ENCODE peak calls at places on chromosomes 7 and 10, in four cellular contexts. One of them, this sample, is unnamed.

GRCh38 chr7:157419030-157419293 is 82.2 kb downstream of the DNAJB6 start:
- DNase-seq in A549: no peak
- DNase-seq in IMR-90: no peak
- DNase-seq in K562: no peak
- DNase-seq in this sample: no peak

GRCh38 chr10:11170993-11171416 is 153.3 kb downstream of the CELF2 start:
- DNase-seq in K562: no peak
- DNase-seq in A549: no peak
- DNase-seq in IMR-90: no peak
- DNase-seq in this sample: no peak

GRCh38 chr10:125081931-125082330 is 78.4 kb downstream of the CTBP2 start:
- DNase-seq in A549: no peak
- DNase-seq in IMR-90: no peak
- DNase-seq in K562: no peak
- DNase-seq in this sample: no peak

GRCh38 chr10:37384923-37385322 is 259.5 kb downstream of the ANKRD30A start:
- DNase-seq in A549: no peak
- DNase-seq in K562: no peak
- DNase-seq in IMR-90: no peak
- DNase-seq in this sample: no peak

GRCh38 chr10:132808247-132808567 is 22.3 kb upstream of the NKX6-2 start:
- DNase-seq in IMR-90: no peak
- DNase-seq in A549: no peak
- DNase-seq in K562: no peak
- DNase-seq in this sample: no peak

GRCh38 chr7:119935418-119936025 is 337.5 kb upstream of the KCND2 start:
- DNase-seq in A549: peak; percentile 36
- DNase-seq in IMR-90: peak; percentile 62
- DNase-seq in K562: no peak
- DNase-seq in this sample: peak; percentile 5

GRCh38 chr7:138226001-138226476 is 149.8 kb downstream of the AKR1D1 start:
- DNase-seq in K562: no peak
- DNase-seq in IMR-90: no peak
- DNase-seq in A549: no peak
- DNase-seq in this sample: no peak

GRCh38 chr10:9160275-9160674 is 1105.8 kb downstream of the GATA3 start:
- DNase-seq in A549: no peak
- DNase-seq in IMR-90: no peak
- DNase-seq in K562: no peak
- DNase-seq in this sample: no peak

GRCh38 chr7:70040971-70041766 is 442.9 kb downstream of the AUTS2 start:
- DNase-seq in A549: peak; percentile 15
- DNase-seq in K562: no peak
- DNase-seq in IMR-90: no peak
- DNase-seq in this sample: no peak

GRCh38 chr7:101804642-101805401 is 12.6 kb upstream of the CUX1 start:
- DNase-seq in K562: peak; percentile 63
- DNase-seq in A549: peak; percentile 29
- DNase-seq in IMR-90: no peak
- DNase-seq in this sample: peak; percentile 57

GRCh38 chr7:76165106-76165972 is 36.4 kb upstream of the SRRM3 start:
- DNase-seq in K562: no peak
- DNase-seq in IMR-90: no peak
- DNase-seq in A549: no peak
- DNase-seq in this sample: no peak

GRCh38 chr7:28802450-28802849 is 155.7 kb downstream of the TRIL start:
- DNase-seq in A549: no peak
- DNase-seq in IMR-90: no peak
- DNase-seq in K562: no peak
- DNase-seq in this sample: no peak

GRCh38 chr10:119425102-119425880 is 117.2 kb downstream of the RGS10 start:
- DNase-seq in IMR-90: no peak
- DNase-seq in K562: no peak
- DNase-seq in A549: no peak
- DNase-seq in this sample: no peak

GRCh38 chr10:103884681-103885139 is 29.3 kb upstream of the SH3PXD2A start:
- DNase-seq in IMR-90: peak; percentile 60
- DNase-seq in A549: peak; percentile 58
- DNase-seq in K562: peak; percentile 54
- DNase-seq in this sample: peak; percentile 81

GRCh38 chr10:47311193-47311899 is 10.9 kb upstream of the GDF2 start:
- DNase-seq in A549: peak; percentile 9
- DNase-seq in IMR-90: no peak
- DNase-seq in K562: peak; percentile 58
- DNase-seq in this sample: no peak

GRCh38 chr7:151438864-151439601 is 908 bp downstream of the CRYGN start:
- DNase-seq in K562: no peak
- DNase-seq in IMR-90: no peak
- DNase-seq in A549: no peak
- DNase-seq in this sample: no peak

GRCh38 chr7:100130608-100131453 is 4.1 kb downstream of the MBLAC1 start:
- DNase-seq in A549: peak; percentile 63
- DNase-seq in K562: peak; percentile 89
- DNase-seq in IMR-90: peak; percentile 27
- DNase-seq in this sample: peak; percentile 77
- TF ChIP-seq BHLHE40 in A549: no peak
- TF ChIP-seq BHLHE40 in K562: peak; percentile 33
- TF ChIP-seq BHLHE40 in IMR-90: no peak
- TF ChIP-seq BHLHE40 in this sample: no peak

DNA sequence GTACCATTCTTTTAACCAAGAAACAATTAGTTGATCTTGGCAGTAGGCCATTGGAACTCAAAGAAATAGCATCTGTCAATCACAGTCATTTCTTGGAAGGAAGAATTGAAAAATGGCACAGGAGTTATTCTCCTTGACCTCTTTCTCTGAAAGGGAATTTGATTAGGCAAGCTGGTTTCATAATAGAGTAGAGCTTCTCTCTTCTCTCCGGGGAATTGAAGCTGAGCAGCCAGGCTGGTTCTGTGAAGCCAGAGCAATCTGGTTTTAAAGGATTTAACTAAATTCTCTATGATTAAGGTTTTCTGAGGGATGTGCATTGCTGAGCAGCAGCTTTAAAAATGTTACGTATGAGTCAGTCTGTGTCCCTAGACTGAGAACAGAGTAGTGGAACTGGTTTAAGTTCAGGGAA is 70.2 kb downstream of the AHCYL2 start:
- DNase-seq in A549: no peak
- DNase-seq in IMR-90: peak; percentile 58
- DNase-seq in K562: no peak
- DNase-seq in this sample: no peak
- TF ChIP-seq BHLHE40 in A549: no peak
- TF ChIP-seq BHLHE40 in IMR-90: no peak
- TF ChIP-seq BHLHE40 in K562: no peak
- TF ChIP-seq BHLHE40 in this sample: no peak

DNA sequence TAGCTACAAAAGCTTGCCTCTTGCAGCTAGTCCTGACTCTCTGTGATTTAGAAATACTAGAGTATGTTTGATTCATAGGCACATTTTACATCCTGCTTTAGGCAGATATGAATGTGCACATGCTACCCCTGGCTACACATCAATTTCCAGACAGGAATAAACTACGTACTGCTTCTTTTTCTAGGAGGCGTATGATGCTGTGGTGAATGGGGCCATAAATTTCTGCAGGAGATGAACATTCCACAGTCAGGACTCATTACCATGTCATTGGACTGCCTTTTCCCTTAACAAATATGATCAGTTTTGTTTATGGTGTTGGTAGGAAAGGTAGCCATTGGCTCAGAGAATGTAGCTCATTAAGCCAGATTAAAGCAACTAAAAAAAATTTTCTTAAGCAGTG is 50.1 kb upstream of the IFRD1 start:
- DNase-seq in K562: no peak
- DNase-seq in A549: no peak
- DNase-seq in IMR-90: peak; percentile 67
- DNase-seq in this sample: no peak
- TF ChIP-seq BHLHE40 in K562: no peak
- TF ChIP-seq BHLHE40 in A549: no peak
- TF ChIP-seq BHLHE40 in IMR-90: no peak
- TF ChIP-seq BHLHE40 in this sample: no peak

DNA sequence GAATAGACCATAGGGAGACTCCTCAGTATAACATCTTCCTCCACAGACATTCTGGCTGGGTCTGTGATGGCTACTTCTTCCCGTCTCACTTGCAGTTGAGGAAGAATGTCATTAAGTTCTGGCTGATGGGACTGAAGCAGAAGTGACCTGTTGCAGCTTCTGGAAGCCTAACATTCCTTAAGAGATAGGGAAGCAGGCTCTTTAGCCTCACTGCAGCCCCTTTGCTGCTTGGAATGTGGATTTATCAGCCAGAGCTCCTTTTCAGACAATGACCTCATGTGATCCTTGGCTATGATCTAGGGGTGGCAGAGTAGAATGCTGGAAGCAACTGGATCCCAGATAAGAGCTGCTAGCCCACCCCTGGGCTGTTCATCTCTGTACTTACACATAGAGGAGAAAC is 142.5 kb downstream of the RNF216 start:
- DNase-seq in A549: no peak
- DNase-seq in K562: no peak
- DNase-seq in IMR-90: peak; percentile 50
- DNase-seq in this sample: no peak
- TF ChIP-seq BHLHE40 in A549: no peak
- TF ChIP-seq BHLHE40 in K562: no peak
- TF ChIP-seq BHLHE40 in IMR-90: peak; percentile 16
- TF ChIP-seq BHLHE40 in this sample: no peak

This sample was measured in HEK293T.